ENCODE peak calls at places on chromosome 11, in nine cellular contexts. K is GM12864; T is pancreas; F is IMR-90; C is psoas muscle; H is CD8-positive, alpha-beta T cell; M is foreskin fibroblast; O is fibroblast of pulmonary artery; I is AG10803. B is an unnamed sample.

GRCh38 chr11:17186932-17187692 is 20.7 kb downstream of the PIK3C2A start:
- DNase-seq in K (no peak), T (no peak), F (no peak), C (no peak), H (no peak), M (no peak), O (no peak), I (no peak), B (no peak)

GRCh38 chr11:130671801-130672700 is 223.6 kb downstream of the ADAMTS15 start:
- DNase-seq in K (no peak), T (no peak), F (peak; percentile 94), C (peak; percentile 54), H (no peak), M (peak; percentile 65), O (peak; percentile 87), I (peak; percentile 87), B (peak; percentile 88)

GRCh38 chr11:7546324-7546791 is 32.6 kb downstream of the PPFIBP2 start:
- DNase-seq in K (no peak), T (no peak), F (peak; percentile 12), C (peak; percentile 31), H (no peak), M (peak; percentile 37), O (no peak), I (peak; percentile 24), B (no peak)

GRCh38 chr11:72039108-72039850 is 40.6 kb downstream of the IL18BP start:
- DNase-seq in K (no peak), T (peak; percentile 72), F (peak; percentile 60), C (no peak), H (no peak), M (peak; percentile 69), O (no peak), I (peak; percentile 61), B (no peak)

GRCh38 chr11:57800444-57801184 is 39.0 kb downstream of the CTNND1 start:
- DNase-seq in K (peak; percentile 29), T (no peak), F (peak; percentile 74), C (no peak), H (no peak), M (peak; percentile 42), O (peak; percentile 84), I (peak; percentile 76), B (peak; percentile 47)

GRCh38 chr11:35419713-35420333 is 465 bp upstream of the SLC1A2 start:
- DNase-seq in K (no peak), T (peak; percentile 44), F (no peak), C (peak; percentile 18), H (no peak), M (peak; percentile 26), O (no peak), I (no peak), B (no peak)

GRCh38 chr11:92357344-92357743 is 132.7 kb downstream of the FAT3 start:
- DNase-seq in K (no peak), T (no peak), F (no peak), C (no peak), H (no peak), M (no peak), O (no peak), I (no peak), B (no peak)

GRCh38 chr11:70040869-70041501 is 37.1 kb upstream of the ANO1 start:
- DNase-seq in K (no peak), T (no peak), F (no peak), C (no peak), H (no peak), M (no peak), O (no peak), I (no peak), B (no peak)

DNA sequence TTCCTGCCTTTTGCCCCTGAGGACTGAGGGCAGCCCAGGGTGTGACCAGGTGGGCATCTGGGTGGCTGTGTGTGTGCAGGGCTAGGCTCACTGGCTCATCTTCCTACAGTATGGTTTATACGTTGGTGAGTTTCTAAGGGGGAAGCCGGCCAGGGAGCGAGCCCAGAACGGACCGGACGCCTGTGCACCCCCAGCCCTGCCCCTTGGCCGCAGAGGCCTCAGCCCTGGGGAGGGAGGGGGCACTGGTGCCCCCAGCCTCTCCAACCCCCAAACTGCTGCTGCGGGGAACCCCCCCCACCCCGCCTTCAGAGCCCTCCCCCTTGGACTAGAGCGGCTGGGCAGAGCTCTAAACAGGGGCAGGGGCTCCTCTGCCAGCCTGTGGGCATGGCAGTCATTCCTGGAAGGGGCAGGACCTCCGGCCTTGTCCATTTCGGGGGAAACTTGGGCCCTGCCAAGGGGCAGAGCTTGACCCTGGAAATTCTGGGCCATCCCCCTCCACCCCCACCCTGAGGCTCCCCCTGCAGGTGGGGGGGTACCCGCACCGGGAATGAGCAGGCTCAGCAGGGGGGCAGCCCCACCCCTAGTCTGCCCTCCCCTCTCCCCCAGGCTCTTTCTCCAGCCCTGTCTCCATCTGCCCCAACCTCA is 5.4 kb downstream of the YIF1A start:
- DNase-seq in K (no peak), T (peak; percentile 78), F (no peak), C (no peak), H (no peak), M (no peak), O (no peak), I (no peak), B (no peak)
- H3K4me3 ChIP-seq in K (no peak overlapping the region), T (no peak overlapping the region), F (no peak overlapping the region), C (no peak overlapping the region), H (no peak overlapping the region), M (no peak overlapping the region), O (no peak overlapping the region), I (no peak overlapping the region), B (no peak overlapping the region)

DNA sequence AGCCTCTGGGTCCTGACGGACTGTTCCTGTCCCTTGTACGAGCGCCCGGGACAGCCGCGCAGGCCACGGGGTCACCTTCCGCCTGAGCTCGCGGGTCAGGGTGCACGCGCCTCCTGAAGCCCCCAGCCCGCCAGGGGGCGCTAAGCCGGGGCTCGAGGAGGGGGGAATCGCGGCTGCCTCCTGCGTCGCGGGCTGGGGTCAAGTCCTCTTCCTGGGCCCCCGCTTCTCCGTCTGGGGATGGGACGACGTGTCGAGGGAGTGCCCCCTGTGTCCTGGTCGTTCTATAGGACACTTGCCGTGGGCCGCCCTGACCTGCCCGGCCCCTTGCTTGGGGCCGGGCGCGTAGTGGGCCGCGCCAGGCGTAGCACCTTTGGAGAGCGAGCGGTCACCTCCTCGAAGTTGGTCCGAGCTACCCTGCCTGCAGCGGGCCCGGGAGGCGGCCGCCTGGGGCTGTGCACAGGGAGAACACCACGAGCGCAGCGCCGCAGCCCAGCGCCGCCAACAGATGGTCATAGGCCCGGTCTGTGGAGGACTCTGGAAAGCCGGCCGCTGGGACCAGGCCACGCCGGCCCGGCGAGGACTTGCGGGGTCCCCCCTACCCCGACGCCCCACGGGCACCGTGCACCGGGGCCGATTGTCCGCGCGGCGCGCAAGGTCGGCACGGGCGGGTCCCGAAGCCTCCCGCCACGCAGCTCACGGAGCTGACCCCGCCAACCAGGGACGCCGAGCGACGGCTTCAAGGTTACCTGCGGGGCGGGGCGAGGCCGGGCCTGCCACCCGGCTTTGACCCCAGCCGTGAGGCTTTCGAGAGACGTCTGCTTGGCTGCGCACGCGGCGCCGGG is 2.7 kb upstream of the WNT11 start:
- DNase-seq in K (no peak), T (peak; percentile 95), F (peak; percentile 12), C (peak; percentile 88), H (peak; percentile 76), M (peak; percentile 28), O (peak; percentile 31), I (peak; percentile 34), B (peak; percentile 15)
- TF ChIP-seq CTCF in K (peak; percentile 82), T (peak; percentile 95), F (peak; percentile 58), C (peak; percentile 88), H (peak; percentile 84), M (peak; percentile 79), O (peak; percentile 50), I (peak; percentile 57), B (peak; percentile 78)

GRCh38 chr11:64745523-64746328 is 1.8 kb upstream of the RASGRP2 start:
- DNase-seq in K (no peak), T (peak; percentile 83), F (peak; percentile 22), C (peak; percentile 85), H (peak; percentile 83), M (peak; percentile 58), O (peak; percentile 36), I (peak; percentile 28), B (peak; percentile 47)

GRCh38 chr11:64744544-64745218 is 739 bp upstream of the RASGRP2 start:
- DNase-seq in K (no peak), T (no peak), F (no peak), C (no peak), H (peak; percentile 51), M (no peak), O (no peak), I (no peak), B (no peak)

GRCh38 chr11:64745219-64745522 is 1.2 kb upstream of the RASGRP2 start:
- DNase-seq in K (no peak), T (peak; percentile 87), F (no peak), C (peak; percentile 80), H (peak; percentile 92), M (no peak), O (no peak), I (no peak), B (no peak)

GRCh38 chr11:64747961-64748715 is 4.2 kb upstream of the RASGRP2 start:
- DNase-seq in K (no peak), T (no peak), F (peak; percentile 66), C (peak; percentile 12), H (no peak), M (peak; percentile 50), O (no peak), I (peak; percentile 91), B (no peak)

GRCh38 chr11:64746486-64746885 is 2.5 kb upstream of the RASGRP2 start:
- DNase-seq in K (no peak), T (no peak), F (no peak), C (no peak), H (no peak), M (no peak), O (no peak), I (no peak), B (no peak)
- H3K4me3 ChIP-seq in K (no peak overlapping the region), T (no peak overlapping the region), F (no peak overlapping the region), C (peak overlapping the region; percentile 76), H (no peak overlapping the region), M (no peak overlapping the region), O (no peak overlapping the region), I (no peak overlapping the region), B (no peak overlapping the region)

GRCh38 chr11:47177846-47178245 is 1.2 kb upstream of the ARFGAP2 start:
- DNase-seq in K (no peak), T (no peak), F (no peak), C (peak; percentile 70), H (no peak), M (no peak), O (no peak), I (no peak), B (no peak)

GRCh38 chr11:47176328-47177228 is at the start of gene ARFGAP2:
- DNase-seq in K (peak; percentile 77), T (peak; percentile 98), F (peak; percentile 94), C (peak; percentile 98), H (peak; percentile 95), M (peak; percentile 97), O (peak; percentile 96), I (peak; percentile 95), B (peak; percentile 93)

GRCh38 chr11:47175746-47176327 is 842 bp downstream of the ARFGAP2 start:
- DNase-seq in K (no peak), T (no peak), F (no peak), C (no peak), H (no peak), M (no peak), O (no peak), I (no peak), B (no peak)

GRCh38 chr11:47178305-47178704 is 1.6 kb upstream of the ARFGAP2 start:
- DNase-seq in K (no peak), T (no peak), F (no peak), C (no peak), H (no peak), M (no peak), O (no peak), I (no peak), B (no peak)

DNA sequence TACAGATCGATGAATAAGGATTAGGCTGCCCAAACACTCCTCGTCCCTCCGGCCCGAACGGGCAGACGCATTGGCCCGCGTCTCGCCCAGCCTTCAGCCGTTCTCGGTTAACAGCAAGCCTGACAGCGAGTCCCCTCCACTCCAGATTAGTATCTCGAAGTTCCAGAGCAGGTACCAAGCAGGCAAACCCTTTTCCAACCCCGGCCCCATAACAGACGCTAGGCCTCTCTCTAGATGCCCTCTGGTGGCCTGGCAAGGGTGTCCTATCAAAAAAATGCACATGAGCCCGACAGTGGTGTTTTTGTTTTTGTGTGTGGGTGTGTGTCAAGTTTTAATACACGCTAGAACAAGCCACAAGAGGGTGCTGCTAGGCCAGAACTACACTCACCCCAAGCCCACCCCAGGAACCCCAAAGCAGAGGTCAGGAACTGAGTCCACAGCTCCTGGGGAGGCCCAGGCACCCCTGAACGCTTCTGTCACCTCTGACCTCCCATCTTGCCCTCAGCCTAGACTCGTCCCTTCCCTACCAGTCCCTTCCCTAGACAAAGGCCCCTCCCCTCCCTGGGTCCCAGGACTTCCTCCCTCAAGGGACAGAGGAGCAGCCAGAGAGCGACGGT is 658 bp upstream of the ARFGAP2 start:
- DNase-seq in K (peak; percentile 78), T (no peak), F (peak; percentile 74), C (peak; percentile 58), H (peak; percentile 72), M (peak; percentile 78), O (peak; percentile 83), I (peak; percentile 85), B (peak; percentile 72)
- TF ChIP-seq CTCF in K (peak; percentile 73), T (peak; percentile 29), F (peak; percentile 68), C (peak; percentile 48), H (peak; percentile 80), M (peak; percentile 64), O (peak; percentile 57), I (peak; percentile 70), B (peak; percentile 71)

B was measured in brain microvascular endothelial cell.